ENCODE peak calls at places on chromosomes 12 and 14, in four cellular contexts. One of them, this sample, is unnamed.
A peak's percentile ranks its signal among the peaks of the same experiment; 100 is the strongest.

GRCh38 chr12:25723286-25723685 is 170.2 kb upstream of the LMNTD1 start:
- DNase-seq in omental fat pad: no peak
- DNase-seq in Peyer's patch: no peak
- DNase-seq in B cell: no peak
- DNase-seq in this sample: no peak

GRCh38 chr12:64600164-64600561 is 10.1 kb upstream of the RASSF3 start:
- DNase-seq in omental fat pad: no peak
- DNase-seq in Peyer's patch: no peak
- DNase-seq in B cell: no peak
- DNase-seq in this sample: no peak

GRCh38 chr14:76456200-76456599 is 80.3 kb downstream of the ESRRB start:
- DNase-seq in omental fat pad: no peak
- DNase-seq in Peyer's patch: no peak
- DNase-seq in B cell: no peak
- DNase-seq in this sample: peak; percentile 75

GRCh38 chr14:76688373-76688671 is 72.9 kb upstream of the VASH1 start:
- DNase-seq in omental fat pad: no peak
- DNase-seq in Peyer's patch: no peak
- DNase-seq in B cell: no peak
- DNase-seq in this sample: no peak

GRCh38 chr12:22518998-22519397 is 25.3 kb downstream of the C2CD5 start:
- DNase-seq in omental fat pad: no peak
- DNase-seq in Peyer's patch: no peak
- DNase-seq in B cell: no peak
- DNase-seq in this sample: no peak

GRCh38 chr12:27003421-27004311 is 10.5 kb downstream of the TM7SF3 start:
- DNase-seq in omental fat pad: no peak
- DNase-seq in Peyer's patch: no peak
- DNase-seq in B cell: no peak
- DNase-seq in this sample: no peak

GRCh38 chr12:26647091-26647490 is 185.9 kb downstream of the ITPR2 start:
- DNase-seq in omental fat pad: no peak
- DNase-seq in Peyer's patch: no peak
- DNase-seq in B cell: no peak
- DNase-seq in this sample: no peak

GRCh38 chr14:25042362-25043299 is 7.3 kb downstream of the STXBP6 start:
- DNase-seq in omental fat pad: no peak
- DNase-seq in Peyer's patch: no peak
- DNase-seq in B cell: no peak
- DNase-seq in this sample: no peak

GRCh38 chr12:58877243-58877743 is 43.0 kb downstream of the LRIG3 start:
- DNase-seq in omental fat pad: no peak
- DNase-seq in Peyer's patch: no peak
- DNase-seq in B cell: no peak
- DNase-seq in this sample: no peak

GRCh38 chr12:120352117-120352516 is 16.8 kb downstream of the MSI1 start:
- DNase-seq in omental fat pad: no peak
- DNase-seq in Peyer's patch: no peak
- DNase-seq in B cell: no peak
- DNase-seq in this sample: no peak

GRCh38 chr12:53736602-53737493 is 9.6 kb upstream of the CALCOCO1 start:
- DNase-seq in omental fat pad: no peak
- DNase-seq in Peyer's patch: no peak
- DNase-seq in B cell: no peak
- DNase-seq in this sample: no peak

GRCh38 chr12:70733385-70733784 is 96.2 kb upstream of the PTPRB start:
- DNase-seq in omental fat pad: no peak
- DNase-seq in Peyer's patch: no peak
- DNase-seq in B cell: peak; percentile 26
- DNase-seq in this sample: peak; percentile 50
- TF ChIP-seq CTCF in omental fat pad: no peak
- TF ChIP-seq CTCF in Peyer's patch: peak; percentile 84
- TF ChIP-seq CTCF in B cell: peak; percentile 60
- TF ChIP-seq CTCF in this sample: peak; percentile 28

GRCh38 chr14:105187935-105188524 is 6.9 kb upstream of the NUDT14 start:
- DNase-seq in omental fat pad: no peak
- DNase-seq in Peyer's patch: no peak
- DNase-seq in B cell: no peak
- DNase-seq in this sample: no peak
- TF ChIP-seq CTCF in omental fat pad: no peak
- TF ChIP-seq CTCF in Peyer's patch: peak; percentile 73
- TF ChIP-seq CTCF in B cell: no peak
- TF ChIP-seq CTCF in this sample: no peak

GRCh38 chr12:100077367-100077766 is 65.3 kb downstream of the BLTP3B start:
- DNase-seq in omental fat pad: no peak
- DNase-seq in Peyer's patch: no peak
- DNase-seq in B cell: no peak
- DNase-seq in this sample: no peak
- TF ChIP-seq CTCF in omental fat pad: no peak
- TF ChIP-seq CTCF in Peyer's patch: no peak
- TF ChIP-seq CTCF in B cell: no peak
- TF ChIP-seq CTCF in this sample: no peak

DNA sequence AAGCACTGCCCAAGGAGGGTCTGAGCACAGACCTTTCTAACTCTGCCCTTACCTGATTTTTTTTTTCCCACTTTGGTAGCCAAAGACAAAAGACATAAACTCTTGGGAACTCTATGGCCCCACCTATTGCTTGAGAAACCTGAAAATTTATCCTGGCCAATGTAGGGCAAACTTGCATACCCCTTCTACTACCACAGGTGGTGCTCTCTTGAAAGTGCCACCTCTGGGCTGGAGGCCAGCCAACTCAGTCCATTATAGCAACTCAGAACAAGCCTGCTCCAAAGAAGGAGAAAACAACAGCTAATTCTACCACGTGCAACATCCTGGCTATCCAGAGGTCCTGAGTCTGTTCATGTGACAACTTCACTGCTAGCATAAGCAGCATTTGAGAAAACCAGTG is 55.7 kb upstream of the ABCD2 start:
- DNase-seq in omental fat pad: no peak
- DNase-seq in Peyer's patch: no peak
- DNase-seq in B cell: no peak
- DNase-seq in this sample: no peak
- TF ChIP-seq CTCF in omental fat pad: no peak
- TF ChIP-seq CTCF in Peyer's patch: no peak
- TF ChIP-seq CTCF in B cell: no peak
- TF ChIP-seq CTCF in this sample: no peak

GRCh38 chr12:949337-950099 is at the start of gene RAD52:
- DNase-seq in omental fat pad: peak; percentile 86
- DNase-seq in Peyer's patch: peak; percentile 94
- DNase-seq in B cell: peak; percentile 83
- DNase-seq in this sample: peak; percentile 89
- TF ChIP-seq CTCF in omental fat pad: no peak
- TF ChIP-seq CTCF in Peyer's patch: peak; percentile 98
- TF ChIP-seq CTCF in B cell: peak; percentile 99
- TF ChIP-seq CTCF in this sample: peak; percentile 79

GRCh38 chr12:2383276-2384028 is 330.7 kb downstream of the CACNA1C start:
- DNase-seq in omental fat pad: peak; percentile 7
- DNase-seq in Peyer's patch: no peak
- DNase-seq in B cell: no peak
- DNase-seq in this sample: no peak

GRCh38 chr12:2384533-2385328 is 331.9 kb downstream of the CACNA1C start:
- DNase-seq in omental fat pad: peak; percentile 10
- DNase-seq in Peyer's patch: no peak
- DNase-seq in B cell: no peak
- DNase-seq in this sample: no peak

GRCh38 chr12:2384029-2384386 is 331.2 kb downstream of the CACNA1C start:
- DNase-seq in omental fat pad: peak; percentile 23
- DNase-seq in Peyer's patch: no peak
- DNase-seq in B cell: no peak
- DNase-seq in this sample: no peak

GRCh38 chr12:2385529-2385928 is 332.7 kb downstream of the CACNA1C start:
- DNase-seq in omental fat pad: no peak
- DNase-seq in Peyer's patch: no peak
- DNase-seq in B cell: no peak
- DNase-seq in this sample: no peak

GRCh38 chr12:2382391-2383155 is 329.8 kb downstream of the CACNA1C start:
- DNase-seq in omental fat pad: no peak
- DNase-seq in Peyer's patch: no peak
- DNase-seq in B cell: no peak
- DNase-seq in this sample: no peak
- TF ChIP-seq CTCF in omental fat pad: no peak
- TF ChIP-seq CTCF in Peyer's patch: no peak
- TF ChIP-seq CTCF in B cell: no peak
- TF ChIP-seq CTCF in this sample: no peak

GRCh38 chr12:39145175-39145999 is 240.0 kb upstream of the CPNE8 start:
- DNase-seq in omental fat pad: no peak
- DNase-seq in Peyer's patch: no peak
- DNase-seq in B cell: no peak
- DNase-seq in this sample: peak; percentile 71
- TF ChIP-seq CTCF in omental fat pad: no peak
- TF ChIP-seq CTCF in Peyer's patch: peak; percentile 36
- TF ChIP-seq CTCF in B cell: no peak
- TF ChIP-seq CTCF in this sample: peak; percentile 63

DNA sequence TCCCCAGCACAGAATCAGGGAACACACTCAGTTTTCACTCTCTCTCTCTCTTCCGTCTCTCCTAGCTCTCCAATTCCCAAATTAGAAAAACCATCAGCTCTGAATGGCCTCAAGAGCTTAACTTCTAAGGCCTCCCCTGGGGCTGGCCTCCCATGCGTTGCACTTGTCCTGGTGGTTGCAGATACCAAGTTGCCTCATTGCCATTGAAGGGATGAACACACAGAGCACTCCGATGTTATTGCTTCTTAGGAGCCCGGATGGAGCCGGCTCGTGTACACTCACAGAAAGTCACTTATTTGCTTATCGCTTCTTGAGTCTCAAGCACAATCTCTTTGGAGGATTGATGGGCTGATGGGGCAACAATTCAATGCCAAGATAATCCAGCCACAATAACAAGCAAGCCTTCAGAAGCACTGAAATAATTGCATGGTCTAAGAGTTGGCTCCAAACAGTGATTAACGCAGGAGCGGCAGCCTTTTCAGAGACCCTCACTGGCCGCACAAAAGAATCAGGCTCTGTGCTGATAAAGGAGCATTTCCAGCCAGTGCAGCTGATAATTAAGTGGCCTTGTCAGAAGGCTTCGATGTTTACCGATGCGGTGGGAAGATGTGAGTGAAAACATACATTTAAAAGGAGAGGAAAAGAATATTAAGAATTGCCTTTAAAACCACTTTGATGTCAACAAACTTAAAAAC is 175.7 kb upstream of the TMEM132C start:
- DNase-seq in omental fat pad: no peak
- DNase-seq in Peyer's patch: no peak
- DNase-seq in B cell: no peak
- DNase-seq in this sample: no peak
- TF ChIP-seq CTCF in omental fat pad: no peak
- TF ChIP-seq CTCF in Peyer's patch: no peak
- TF ChIP-seq CTCF in B cell: no peak
- TF ChIP-seq CTCF in this sample: no peak

DNA sequence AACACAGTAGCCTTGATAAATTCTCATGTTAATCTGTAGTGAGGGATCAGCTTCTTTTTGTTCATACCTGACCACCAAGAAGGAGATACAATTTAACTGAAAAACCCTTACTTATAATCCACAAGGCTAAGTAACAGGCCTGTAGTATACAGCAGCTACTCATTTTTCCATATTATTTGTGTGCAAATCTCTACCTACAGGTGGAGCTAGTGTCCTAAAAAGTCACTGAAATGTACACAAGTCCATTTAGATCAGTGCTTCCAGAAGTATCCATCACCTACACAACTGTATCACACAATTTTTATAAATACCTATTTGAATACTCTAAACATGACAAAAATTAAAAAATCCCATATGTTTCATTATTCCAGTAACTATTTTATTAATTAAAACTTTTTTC is 173.2 kb downstream of the SLC35F4 start:
- DNase-seq in omental fat pad: no peak
- DNase-seq in Peyer's patch: no peak
- DNase-seq in B cell: no peak
- DNase-seq in this sample: no peak
- TF ChIP-seq CTCF in omental fat pad: no peak
- TF ChIP-seq CTCF in Peyer's patch: peak; percentile 36
- TF ChIP-seq CTCF in B cell: no peak
- TF ChIP-seq CTCF in this sample: no peak